ENCODE peak calls at places on chromosomes 12 and 14, in seven cellular contexts. R, S, X, N, A, E and M are unnamed samples. For H3K4me1, the result is how much of the 10 kb centered on the place peaks cover.

GRCh38 chr14:54256156-54256555 is 140.7 kb upstream of the CDKN3 start:
- DNase-seq in X (no peak), N (no peak), E (no peak), S (no peak), A (no peak), R (no peak), M (no peak)

GRCh38 chr12:6237830-6238229 is 37.6 kb downstream of the CD9 start:
- DNase-seq in X (no peak), S (no peak), R (no peak), A (no peak), E (no peak), N (no peak), M (no peak)

GRCh38 chr14:76955575-76956252 is 72.8 kb downstream of the IRF2BPL start:
- DNase-seq in X (no peak), R (no peak), S (no peak), N (peak), A (peak), E (no peak), M (no peak)

GRCh38 chr12:105860556-105861207 is 278.1 kb downstream of the NUAK1 start:
- DNase-seq in X (no peak), N (no peak), E (no peak), S (no peak), A (no peak), R (no peak), M (no peak)

GRCh38 chr14:20866963-20867362 is 24.2 kb upstream of the RNASE3 start:
- DNase-seq in X (no peak), R (no peak), N (no peak), S (peak), A (no peak), E (no peak), M (no peak)

GRCh38 chr12:51341259-51342007 is 5.0 kb downstream of the CELA1 start:
- DNase-seq in A (peak), E (peak), N (peak), X (peak), S (peak), R (peak), M (peak)

GRCh38 chr14:77025744-77026165 is 2.8 kb downstream of the IRF2BPL start:
- DNase-seq in A (no peak), N (no peak), E (no peak), X (no peak), R (no peak), S (peak), M (peak)

GRCh38 chr14:96634481-96634880 is 132.3 kb downstream of the PAPOLA start:
- DNase-seq in R (peak), X (no peak), E (no peak), N (no peak), A (no peak), S (no peak), M (no peak)

GRCh38 chr12:124194521-124195225 is 100.2 kb upstream of the RFLNA start:
- DNase-seq in E (no peak), X (no peak), A (no peak), R (peak), N (no peak), S (no peak), M (no peak)

GRCh38 chr12:66268562-66268961 is 33.7 kb upstream of the HELB start:
- DNase-seq in R (no peak), E (no peak), N (no peak), S (no peak), X (no peak), A (no peak), M (no peak)

GRCh38 chr12:45299132-45299692 is 83.3 kb downstream of the ANO6 start:
- DNase-seq in A (peak), E (no peak), X (no peak), R (no peak), N (no peak), S (peak), M (no peak)

GRCh38 chr12:95118788-95119179 is 45.4 kb upstream of the NR2C1 start:
- DNase-seq in S (no peak), A (peak), X (no peak), N (no peak), R (no peak), E (peak), M (no peak)

GRCh38 chr12:72453550-72453949 is 181.4 kb downstream of the TRHDE start:
- DNase-seq in R (no peak), N (no peak), E (no peak), A (no peak), S (no peak), X (no peak), M (no peak)

GRCh38 chr12:132310181-132311040 is 19.0 kb downstream of the GALNT9 start:
- DNase-seq in E (peak), X (no peak), R (no peak), N (peak), S (no peak), A (no peak), M (no peak)

GRCh38 chr12:1934831-1935230 is 16.4 kb upstream of the CACNA2D4 start:
- DNase-seq in E (no peak), A (no peak), X (no peak), N (no peak), R (no peak), S (no peak), M (no peak)

GRCh38 chr12:66493841-66494240 is 185.0 kb downstream of the GRIP1 start:
- DNase-seq in X (no peak), N (no peak), A (no peak), S (no peak), E (no peak), R (no peak), M (no peak)

GRCh38 chr14:90624228-90624627 is 192.0 kb downstream of the TTC7B start:
- DNase-seq in X (no peak), E (no peak), N (peak), R (no peak), A (peak), S (peak), M (peak)

GRCh38 chr12:63301311-63301710 is 150.3 kb upstream of the AVPR1A start:
- DNase-seq in A (no peak), X (no peak), E (no peak), S (no peak), N (no peak), R (no peak), M (no peak)

GRCh38 chr12:30846776-30847175 is 79.8 kb upstream of the TSPAN11 start:
- DNase-seq in S (no peak), N (no peak), A (no peak), X (no peak), R (no peak), E (no peak), M (no peak)

GRCh38 chr12:44314007-44314500 is 478.2 kb downstream of the TMEM117 start:
- DNase-seq in S (no peak), R (no peak), X (no peak), A (no peak), E (no peak), N (no peak), M (no peak)

GRCh38 chr14:95524706-95525512 is 8.5 kb upstream of the SYNE3 start:
- DNase-seq in A (peak), S (no peak), N (no peak), E (no peak), R (no peak), X (no peak), M (no peak)

GRCh38 chr14:95522116-95522515 is 5.7 kb upstream of the SYNE3 start:
- DNase-seq in S (no peak), R (no peak), N (no peak), X (no peak), A (no peak), E (no peak), M (no peak)

GRCh38 chr14:95523818-95524448 is 7.5 kb upstream of the SYNE3 start:
- DNase-seq in N (no peak), E (peak), S (peak), A (peak), R (peak), X (no peak), M (no peak)

GRCh38 chr14:95522556-95522955 is 6.1 kb upstream of the SYNE3 start:
- DNase-seq in X (no peak), E (no peak), N (no peak), S (no peak), R (no peak), A (no peak), M (no peak)

GRCh38 chr14:95523051-95523817 is 6.8 kb upstream of the SYNE3 start:
- DNase-seq in E (no peak), R (no peak), N (no peak), S (no peak), X (no peak), A (peak), M (no peak)
- H3K4me1 ChIP-seq in E (half or more), R (half or more), N (under half), S (half or more), X (under half), A (under half), M (half or more)

GRCh38 chr14:70827366-70828151 is 18.2 kb upstream of the MAP3K9 start:
- DNase-seq in N (no peak), A (no peak), X (no peak), R (no peak), S (no peak), E (no peak), M (no peak)

GRCh38 chr14:70821916-70822705 is 12.8 kb upstream of the MAP3K9 start:
- DNase-seq in A (peak), S (peak), E (peak), R (peak), X (peak), N (peak), M (peak)

GRCh38 chr14:70823281-70823680 is 14.0 kb upstream of the MAP3K9 start:
- DNase-seq in S (no peak), R (no peak), A (no peak), E (no peak), X (no peak), N (no peak), M (no peak)

GRCh38 chr14:70821581-70821915 is 12.2 kb upstream of the MAP3K9 start:
- DNase-seq in X (peak), E (no peak), A (no peak), N (no peak), R (peak), S (no peak), M (no peak)

DNA sequence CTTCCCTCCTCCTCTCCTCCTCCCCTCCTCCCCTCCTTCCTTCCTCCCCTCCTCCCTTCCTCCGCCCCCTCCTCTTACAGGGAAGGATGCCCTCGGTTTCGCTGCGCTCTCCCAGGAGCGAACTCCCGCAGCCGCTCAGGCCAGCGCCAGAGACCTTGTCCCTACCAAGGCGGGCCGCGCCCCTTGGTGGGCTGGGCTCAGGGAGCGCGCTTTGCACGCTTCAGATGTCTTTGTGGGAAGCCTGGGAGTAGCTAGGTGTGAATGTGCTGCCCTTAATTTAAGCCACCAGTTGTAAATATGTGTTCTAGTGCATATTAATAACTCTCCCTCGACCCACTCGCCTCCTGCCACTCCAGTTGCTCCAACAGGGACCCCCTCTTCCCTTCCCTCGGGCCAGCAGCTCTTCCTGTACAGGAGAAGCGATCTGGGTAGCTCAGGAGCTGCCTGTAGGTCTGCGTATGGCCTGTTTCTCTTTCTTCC is 13.4 kb upstream of the MAP3K9 start:
- DNase-seq in X (peak), S (no peak), E (peak), N (no peak), R (peak), A (peak), M (peak)
- TF ChIP-seq CTCF in X (no peak), S (no peak), E (no peak), N (no peak), R (no peak), A (no peak), M (no peak)

GRCh38 chr12:118337194-118337838 is 35.4 kb downstream of the TAOK3 start:
- DNase-seq in A (peak), R (no peak), S (no peak), N (no peak), X (no peak), E (no peak), M (no peak)
- H3K27ac ChIP-seq in A (peak), R (no peak), S (no peak), N (no peak), X (peak), E (no peak), M (no peak)

DNA sequence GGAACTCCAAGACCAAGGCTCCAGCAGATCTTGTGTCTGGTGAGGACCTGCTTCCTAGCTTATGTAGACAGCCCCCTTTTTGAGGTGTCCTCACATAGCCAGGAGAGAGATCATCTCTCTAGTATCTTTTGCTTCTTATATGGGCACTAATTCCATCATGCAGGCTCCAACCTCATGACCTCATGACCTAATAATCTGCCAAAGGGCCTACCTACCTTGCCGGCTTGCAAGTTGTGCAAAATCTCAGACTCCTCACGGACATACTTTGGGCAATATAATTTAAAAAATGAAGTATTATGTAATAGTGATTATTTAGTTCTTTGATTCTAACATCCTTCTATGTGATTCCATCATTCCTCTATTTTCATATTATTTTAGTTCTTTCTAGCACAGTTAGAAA is 333.1 kb upstream of the DIO2 start:
- DNase-seq in X (no peak), S (no peak), E (no peak), N (no peak), A (no peak), R (no peak), M (no peak)
- H3K4me1 ChIP-seq in X (under half), S (under half), E (under half), N (under half), A (under half), R (under half), M (under half)

GRCh38 chr12:39441189-39441962 is 1.5 kb downstream of the KIF21A start:
- DNase-seq in E (no peak), A (no peak), X (no peak), R (no peak), S (no peak), N (no peak), M (no peak)

GRCh38 chr12:39441963-39442894 is 691 bp downstream of the KIF21A start:
- DNase-seq in R (peak), E (peak), A (no peak), S (peak), N (peak), X (peak), M (peak)

GRCh38 chr12:39443704-39444234 is 849 bp upstream of the KIF21A start:
- DNase-seq in X (peak), A (no peak), E (no peak), S (no peak), N (no peak), R (no peak), M (no peak)

GRCh38 chr12:39440781-39441180 is 2.1 kb downstream of the KIF21A start:
- DNase-seq in N (no peak), X (no peak), S (no peak), A (no peak), E (no peak), R (no peak), M (no peak)

GRCh38 chr12:39442895-39443703 is at the start of gene KIF21A:
- DNase-seq in A (peak), R (peak), N (peak), E (peak), X (peak), S (peak), M (peak)
- TF ChIP-seq CTCF in A (peak), R (no peak), N (peak), E (peak), X (peak), S (peak), M (peak)

DNA sequence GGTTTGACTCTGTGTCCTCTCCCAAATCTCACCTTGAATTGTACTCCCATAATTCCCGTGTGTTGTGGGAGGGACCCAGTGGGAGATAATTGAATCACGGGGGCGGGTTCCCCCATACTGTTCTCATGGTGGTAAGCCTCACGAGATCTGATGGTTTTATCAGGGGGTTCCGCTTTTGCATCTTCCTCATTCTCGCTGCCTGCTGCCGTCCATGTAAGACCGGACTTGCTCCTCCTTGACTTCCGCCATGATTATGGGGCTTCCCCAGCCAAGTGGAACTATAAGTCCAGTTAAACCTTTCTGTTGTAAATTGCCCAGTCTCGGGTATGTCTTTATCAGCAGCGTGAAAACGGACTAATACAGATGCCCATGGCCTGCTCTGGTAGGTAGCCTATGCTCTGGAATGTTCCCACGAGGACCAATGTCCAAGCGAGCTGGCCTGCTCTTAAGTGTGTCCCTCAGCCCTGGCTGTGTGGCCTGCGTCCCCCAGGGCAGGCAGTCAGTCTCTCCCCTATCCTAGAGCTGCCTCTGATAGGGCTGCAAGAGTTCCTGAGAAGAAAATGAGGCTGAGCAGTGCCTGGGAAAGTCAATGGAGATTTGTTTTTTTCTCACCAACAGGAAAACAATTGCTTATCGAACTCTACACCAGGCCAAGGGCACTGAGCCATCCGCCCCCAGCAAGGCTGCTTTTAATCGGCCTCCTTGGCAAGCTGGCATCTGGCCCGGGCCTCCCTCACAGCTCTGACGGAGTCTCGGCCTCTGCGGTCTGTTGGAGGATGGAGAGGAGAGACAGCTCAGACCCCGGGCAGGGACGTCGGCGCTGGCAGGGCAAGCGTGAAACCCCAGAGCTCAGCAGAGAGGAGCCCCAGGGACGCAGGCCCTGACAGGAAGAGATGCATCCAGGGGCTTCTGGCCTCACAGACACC is 17.8 kb downstream of the CAMKK2 start:
- DNase-seq in R (no peak), X (no peak), E (peak), S (peak), A (peak), N (peak), M (peak)
- H3K27ac ChIP-seq in R (peak), X (no peak), E (peak), S (peak), A (no peak), N (no peak), M (peak)